ENCODE peak calls at places on chromosomes 1 and 21, in eight cellular contexts. W is mesothelial cell of epicardium; X is hepatocyte; Z is uterus; A is CD8-positive, alpha-beta T cell; E is heart left ventricle; Q is heart right ventricle; V is neural crest cell. P is an unnamed sample.

GRCh38 chr1:41416552-41417334 is 55.5 kb downstream of the FOXO6 start:
- DNase-seq in W (no peak), V (peak; percentile 78), A (peak; percentile 77), Z (peak; percentile 67), X (peak; percentile 84), E (peak; percentile 68), Q (peak; percentile 48), P (peak; percentile 84)

GRCh38 chr1:19385869-19386591 is 73.9 kb downstream of the SLC66A1 start:
- DNase-seq in V (no peak), Q (peak; percentile 82), W (no peak), A (no peak), E (peak; percentile 70), Z (peak; percentile 72), X (peak; percentile 74), P (no peak)

GRCh38 chr1:228267962-228268890 is 60.4 kb downstream of the OBSCN start:
- DNase-seq in V (no peak), X (no peak), Q (peak; percentile 57), W (no peak), Z (no peak), E (peak; percentile 80), A (peak; percentile 43), P (peak; percentile 15)

GRCh38 chr1:2970311-2971145 is 50.7 kb upstream of the ACTRT2 start:
- DNase-seq in E (no peak), W (peak; percentile 10), Q (no peak), V (no peak), Z (no peak), A (no peak), X (no peak), P (no peak)

GRCh38 chr1:202405928-202406327 is 57.4 kb downstream of the PPP1R12B start:
- DNase-seq in Q (no peak), Z (no peak), V (no peak), W (no peak), A (no peak), X (no peak), E (no peak), P (no peak)

GRCh38 chr21:32298658-32299081 is at the start of gene MRAP:
- DNase-seq in E (no peak), W (no peak), X (no peak), Q (no peak), A (no peak), V (no peak), Z (no peak), P (no peak)

GRCh38 chr1:159826436-159827101 is at the start of gene SLAMF8:
- DNase-seq in V (no peak), W (no peak), E (no peak), Q (peak; percentile 16), A (peak; percentile 79), Z (no peak), X (no peak), P (peak; percentile 43)

GRCh38 chr1:174262747-174263241 is 103.5 kb downstream of the RABGAP1L start:
- DNase-seq in A (no peak), W (no peak), X (peak; percentile 54), E (no peak), Q (no peak), Z (no peak), V (peak; percentile 2), P (peak; percentile 47)

GRCh38 chr1:157133431-157133830 is 4.8 kb downstream of the ETV3 start:
- DNase-seq in A (no peak), Z (no peak), V (no peak), E (no peak), Q (no peak), X (no peak), W (no peak), P (no peak)

GRCh38 chr1:109786531-109787021 is 22.9 kb upstream of the EPS8L3 start:
- DNase-seq in Q (no peak), X (peak; percentile 57), A (no peak), V (no peak), E (peak; percentile 20), Z (no peak), W (peak; percentile 10), P (no peak)

GRCh38 chr1:217153361-217153760 is 430.1 kb upstream of the ESRRG start:
- DNase-seq in W (no peak), A (no peak), Q (no peak), Z (no peak), V (no peak), X (no peak), E (no peak), P (no peak)

GRCh38 chr1:61741682-61742619 is at the start of gene PATJ:
- DNase-seq in Z (peak; percentile 66), A (peak; percentile 78), X (peak; percentile 92), Q (peak; percentile 47), E (peak; percentile 57), V (no peak), W (peak; percentile 60), P (peak; percentile 87)

GRCh38 chr1:110190282-110190929 is 19.7 kb upstream of the KCNC4 start:
- DNase-seq in E (peak; percentile 73), X (no peak), V (no peak), A (no peak), Z (no peak), Q (peak; percentile 55), W (no peak), P (no peak)

GRCh38 chr1:166843769-166844596 is 4.7 kb downstream of the POGK start:
- DNase-seq in X (peak; percentile 60), W (no peak), V (no peak), Q (no peak), E (no peak), A (no peak), Z (no peak), P (no peak)

GRCh38 chr1:154936416-154937050 is at the start of gene PMVK:
- DNase-seq in Z (peak; percentile 93), V (peak; percentile 89), E (peak; percentile 97), W (peak; percentile 84), A (peak; percentile 96), X (peak; percentile 97), Q (peak; percentile 98), P (peak; percentile 94)

GRCh38 chr1:154937988-154938386 is 1.5 kb upstream of the PMVK start:
- DNase-seq in A (no peak), Z (no peak), Q (no peak), W (no peak), E (no peak), V (no peak), X (no peak), P (no peak)

GRCh38 chr1:154938604-154939399 is 2.3 kb upstream of the PMVK start:
- DNase-seq in X (peak; percentile 48), A (peak; percentile 42), E (no peak), W (no peak), V (no peak), Z (no peak), Q (no peak), P (no peak)

GRCh38 chr1:154935749-154936415 is 637 bp downstream of the PMVK start:
- DNase-seq in W (no peak), E (no peak), X (no peak), Z (no peak), V (no peak), A (no peak), Q (no peak), P (no peak)

GRCh38 chr1:154937051-154937987 is 800 bp upstream of the PMVK start:
- DNase-seq in X (peak; percentile 95), Z (peak; percentile 89), V (no peak), W (peak; percentile 64), Q (peak; percentile 92), E (peak; percentile 94), A (no peak), P (peak; percentile 87)
- TF ChIP-seq CTCF in X (peak; percentile 23), Z (peak; percentile 30), V (peak; percentile 43), W (no peak), Q (peak; percentile 29), E (peak; percentile 36), A (peak; percentile 48), P (peak; percentile 21)

GRCh38 chr1:220213381-220213983 is 58.8 kb downstream of the RAB3GAP2 start:
- DNase-seq in X (no peak), W (no peak), Z (no peak), E (no peak), V (no peak), Q (no peak), A (no peak), P (no peak)

GRCh38 chr1:220219865-220220698 is 52.2 kb downstream of the RAB3GAP2 start:
- DNase-seq in Q (no peak), E (no peak), W (no peak), Z (no peak), A (no peak), V (no peak), X (no peak), P (peak; percentile 25)

GRCh38 chr1:220219136-220219442 is 53.2 kb downstream of the RAB3GAP2 start:
- DNase-seq in X (no peak), E (no peak), Z (no peak), V (no peak), Q (no peak), W (no peak), A (no peak), P (no peak)

GRCh38 chr1:220221269-220221668 is 51.0 kb downstream of the RAB3GAP2 start:
- DNase-seq in Q (no peak), E (no peak), V (no peak), X (no peak), W (no peak), A (no peak), Z (no peak), P (no peak)

GRCh38 chr1:220217383-220217988 is 54.8 kb downstream of the RAB3GAP2 start:
- DNase-seq in Q (no peak), W (no peak), Z (no peak), V (no peak), A (no peak), E (no peak), X (peak; percentile 22), P (no peak)
- TF ChIP-seq CTCF in Q (peak; percentile 31), W (no peak), Z (no peak), V (peak; percentile 57), A (no peak), E (peak; percentile 38), X (peak; percentile 42), P (peak; percentile 61)

GRCh38 chr1:83882906-83883305 is 116.0 kb downstream of the TTLL7 start:
- DNase-seq in V (no peak), W (no peak), E (no peak), Z (no peak), Q (peak; percentile 6), A (no peak), X (peak; percentile 30), P (no peak)
- TF ChIP-seq CTCF in V (peak; percentile 42), W (no peak), E (no peak), Z (no peak), Q (no peak), A (no peak), X (peak; percentile 20), P (no peak)

GRCh38 chr1:95284420-95284819 is 50.4 kb downstream of the RWDD3 start:
- DNase-seq in A (no peak), Q (no peak), V (no peak), E (no peak), Z (no peak), W (no peak), X (no peak), P (no peak)

GRCh38 chr1:95282496-95282850 is 48.5 kb downstream of the RWDD3 start:
- DNase-seq in A (no peak), V (no peak), W (no peak), E (no peak), Z (no peak), X (no peak), Q (no peak), P (no peak)

GRCh38 chr1:95287825-95288224 is 53.8 kb downstream of the RWDD3 start:
- DNase-seq in X (peak; percentile 28), V (no peak), Z (no peak), W (no peak), E (no peak), Q (no peak), A (no peak), P (no peak)

GRCh38 chr1:95286479-95286878 is 52.5 kb downstream of the RWDD3 start:
- DNase-seq in A (no peak), E (no peak), Q (no peak), W (no peak), X (no peak), V (no peak), Z (no peak), P (no peak)

GRCh38 chr1:95287078-95287477 is 53.1 kb downstream of the RWDD3 start:
- DNase-seq in E (no peak), Q (no peak), V (no peak), A (no peak), X (no peak), Z (no peak), W (no peak), P (no peak)
- TF ChIP-seq CTCF in E (no peak), Q (no peak), V (peak; percentile 50), A (no peak), X (peak; percentile 30), Z (no peak), W (no peak), P (no peak)